ENCODE peak calls at places on chromosome 10, in eight cellular contexts. A is GM23338, Z is stomach, B is HL-60, Y is spleen, M is endothelial cell of umbilical vein, E is HCT116, U is Panc1. S is an unnamed sample.

GRCh38 chr10:119520283-119520682 is 22.2 kb downstream of the RGS10 start:
- DNase-seq in A (no peak), Z (no peak), B (no peak), Y (peak), M (no peak), E (no peak), U (no peak), S (no peak)

GRCh38 chr10:122749886-122750285 is 50.2 kb upstream of the C10orf120 start:
- DNase-seq in A (no peak), Z (no peak), B (no peak), Y (no peak), M (no peak), E (no peak), U (no peak), S (no peak)

GRCh38 chr10:27258838-27259532 is 18.4 kb upstream of the ACBD5 start:
- DNase-seq in A (peak), Z (peak), B (no peak), Y (peak), M (no peak), E (no peak), U (no peak), S (no peak)

GRCh38 chr10:73506491-73506890 is 10.7 kb upstream of the PPP3CB start:
- DNase-seq in A (no peak), Z (no peak), B (no peak), Y (no peak), M (no peak), E (no peak), U (no peak), S (no peak)

GRCh38 chr10:17533731-17534130 is 79.3 kb upstream of the ST8SIA6 start:
- DNase-seq in A (no peak), Z (no peak), B (no peak), Y (no peak), M (no peak), E (no peak), U (no peak), S (no peak)

GRCh38 chr10:92913973-92914372 is 65.7 kb downstream of the EXOC6 start:
- DNase-seq in A (peak), Z (no peak), B (no peak), Y (no peak), M (no peak), E (no peak), U (no peak), S (no peak)

GRCh38 chr10:6601224-6601805 is 21.2 kb upstream of the PRKCQ start:
- DNase-seq in A (no peak), Z (no peak), B (no peak), Y (no peak), M (no peak), E (no peak), U (no peak), S (no peak)

GRCh38 chr10:135601-136464 is 578 bp downstream of the ZMYND11 start:
- DNase-seq in A (peak), Z (peak), B (peak), Y (peak), M (peak), E (no peak), U (no peak), S (peak)

GRCh38 chr10:120495226-120495625 is 38.2 kb downstream of the PLPP4 start:
- DNase-seq in A (no peak), Z (no peak), B (no peak), Y (no peak), M (peak), E (no peak), U (no peak), S (no peak)

GRCh38 chr10:105094048-105094447 is 453.0 kb downstream of the SORCS3 start:
- DNase-seq in A (no peak), Z (no peak), B (no peak), Y (no peak), M (no peak), E (no peak), U (no peak), S (no peak)

GRCh38 chr10:14405076-14406065 is 74.6 kb upstream of the FRMD4A start:
- DNase-seq in A (no peak), Z (no peak), B (no peak), Y (no peak), M (no peak), E (no peak), U (no peak), S (no peak)

GRCh38 chr10:96840841-96841518 is 8.9 kb downstream of the LCOR start:
- DNase-seq in A (no peak), Z (no peak), B (peak), Y (no peak), M (peak), E (peak), U (no peak), S (no peak)

GRCh38 chr10:101055416-101055815 is 6.4 kb upstream of the KAZALD1 start:
- DNase-seq in A (no peak), Z (no peak), B (no peak), Y (no peak), M (no peak), E (no peak), U (no peak), S (no peak)
- TF ChIP-seq CTCF in A (peak), Z (no peak), B (no peak), Y (no peak), M (no peak), E (peak), U (peak), S (no peak)

GRCh38 chr10:10791869-10792268 is 225.8 kb upstream of the CELF2 start:
- DNase-seq in A (no peak), Z (no peak), B (no peak), Y (no peak), M (no peak), E (no peak), U (no peak), S (no peak)

GRCh38 chr10:10796061-10796773 is 221.5 kb upstream of the CELF2 start:
- DNase-seq in A (peak), Z (no peak), B (no peak), Y (no peak), M (peak), E (no peak), U (no peak), S (no peak)

GRCh38 chr10:10792681-10793080 is 225.0 kb upstream of the CELF2 start:
- DNase-seq in A (peak), Z (no peak), B (no peak), Y (no peak), M (peak), E (no peak), U (no peak), S (no peak)

GRCh38 chr10:10794776-10795175 is 222.9 kb upstream of the CELF2 start:
- DNase-seq in A (no peak), Z (no peak), B (no peak), Y (no peak), M (no peak), E (no peak), U (no peak), S (no peak)

GRCh38 chr10:10794056-10794455 is 223.6 kb upstream of the CELF2 start:
- DNase-seq in A (no peak), Z (no peak), B (no peak), Y (no peak), M (no peak), E (no peak), U (no peak), S (no peak)
- H3K27ac ChIP-seq in A (no peak), Z (no peak), B (no peak), Y (no peak), M (no peak), E (no peak), U (no peak), S (no peak)

GRCh38 chr10:75020168-75020567 is 91.3 kb upstream of the SAMD8 start:
- DNase-seq in A (no peak), Z (no peak), B (no peak), Y (no peak), M (no peak), E (no peak), U (no peak), S (no peak)
- TF ChIP-seq POLR2AphosphoS5 in A (no peak), Z (no peak), B (no peak), Y (no peak), M (no peak), E (no peak), U (no peak), S (no peak)

GRCh38 chr10:1186693-1186990 is 130.5 kb downstream of the WDR37 start:
- DNase-seq in A (no peak), Z (no peak), B (no peak), Y (no peak), M (no peak), E (no peak), U (no peak), S (no peak)

GRCh38 chr10:1183033-1183396 is 126.8 kb downstream of the WDR37 start:
- DNase-seq in A (no peak), Z (no peak), B (no peak), Y (peak), M (no peak), E (no peak), U (no peak), S (no peak)

GRCh38 chr10:1185911-1186692 is 129.9 kb downstream of the WDR37 start:
- DNase-seq in A (no peak), Z (no peak), B (no peak), Y (peak), M (no peak), E (no peak), U (no peak), S (no peak)

GRCh38 chr10:1183746-1184145 is 127.6 kb downstream of the WDR37 start:
- DNase-seq in A (no peak), Z (no peak), B (no peak), Y (peak), M (no peak), E (no peak), U (no peak), S (no peak)

GRCh38 chr10:1184541-1185415 is 128.6 kb downstream of the WDR37 start:
- DNase-seq in A (peak), Z (no peak), B (no peak), Y (peak), M (no peak), E (no peak), U (no peak), S (no peak)
- TF ChIP-seq CTCF in A (no peak), Z (no peak), B (no peak), Y (no peak), M (no peak), E (no peak), U (no peak), S (no peak)

GRCh38 chr10:124942317-124943169 is 620 bp downstream of the ZRANB1 start:
- DNase-seq in A (no peak), Z (no peak), B (no peak), Y (no peak), M (no peak), E (no peak), U (no peak), S (no peak)
- H3K27ac ChIP-seq in A (peak), Z (peak), B (no peak), Y (peak), M (no peak), E (no peak), U (no peak), S (no peak)

GRCh38 chr10:133141963-133142350 is 18.1 kb upstream of the KNDC1 start:
- DNase-seq in A (no peak), Z (no peak), B (no peak), Y (peak), M (no peak), E (no peak), U (no peak), S (no peak)

GRCh38 chr10:133143546-133143945 is 16.5 kb upstream of the KNDC1 start:
- DNase-seq in A (no peak), Z (no peak), B (no peak), Y (no peak), M (no peak), E (no peak), U (no peak), S (no peak)

GRCh38 chr10:133141144-133141962 is 18.7 kb upstream of the KNDC1 start:
- DNase-seq in A (no peak), Z (no peak), B (no peak), Y (no peak), M (no peak), E (no peak), U (no peak), S (no peak)

GRCh38 chr10:133143200-133143533 is 16.9 kb upstream of the KNDC1 start:
- DNase-seq in A (no peak), Z (no peak), B (no peak), Y (no peak), M (no peak), E (no peak), U (no peak), S (no peak)

GRCh38 chr10:133142523-133143199 is 17.4 kb upstream of the KNDC1 start:
- DNase-seq in A (no peak), Z (no peak), B (no peak), Y (no peak), M (no peak), E (no peak), U (no peak), S (no peak)
- TF ChIP-seq POLR2AphosphoS5 in A (no peak), Z (no peak), B (no peak), Y (no peak), M (no peak), E (no peak), U (no peak), S (no peak)

GRCh38 chr10:71033396-71033980 is 145.1 kb upstream of the PCBD1 start:
- DNase-seq in A (peak), Z (no peak), B (no peak), Y (peak), M (no peak), E (no peak), U (no peak), S (no peak)
- TF ChIP-seq CTCF in A (peak), Z (no peak), B (no peak), Y (no peak), M (no peak), E (peak), U (no peak), S (no peak)

GRCh38 chr10:110507303-110507702 is 9.6 kb downstream of the DUSP5 start:
- DNase-seq in A (no peak), Z (no peak), B (no peak), Y (no peak), M (no peak), E (no peak), U (no peak), S (no peak)
- H3K27ac ChIP-seq in A (no peak), Z (no peak), B (no peak), Y (peak), M (no peak), E (no peak), U (no peak), S (no peak)

GRCh38 chr10:82750538-82750937 is 875.5 kb downstream of the NRG3 start:
- DNase-seq in A (no peak), Z (no peak), B (no peak), Y (no peak), M (no peak), E (no peak), U (no peak), S (no peak)
- TF ChIP-seq POLR2AphosphoS5 in A (no peak), Z (no peak), B (no peak), Y (no peak), M (no peak), E (no peak), U (no peak), S (no peak)

GRCh38 chr10:110681023-110681681 is 37.0 kb downstream of the RBM20 start:
- DNase-seq in A (peak), Z (peak), B (peak), Y (no peak), M (peak), E (peak), U (no peak), S (peak)
- TF ChIP-seq CTCF in A (peak), Z (no peak), B (peak), Y (peak), M (peak), E (peak), U (peak), S (peak)

S was measured in prostate gland.